ENCODE peak calls at places on chromosomes 4 and X, in ten cellular contexts. One of them, this sample, is unnamed.
A peak's percentile ranks its signal among the peaks of the same experiment; 100 is the strongest.

GRCh38 chr4:8394125-8394524 is 46.4 kb downstream of the ACOX3 start:
- DNase-seq in brain microvascular endothelial cell: no peak
- DNase-seq in body of pancreas: peak; percentile 33
- DNase-seq in dorsolateral prefrontal cortex: peak; percentile 85
- DNase-seq in transverse colon: peak; percentile 49
- DNase-seq in small intestine: no peak
- DNase-seq in esophagus squamous epithelium: no peak
- DNase-seq in kidney epithelial cell: no peak
- DNase-seq in HL-60: no peak
- DNase-seq in psoas muscle: peak; percentile 85
- DNase-seq in this sample: no peak

GRCh38 chrX:73944582-73944947 is 359.4 kb upstream of the ZCCHC13 start:
- DNase-seq in brain microvascular endothelial cell: no peak
- DNase-seq in body of pancreas: no peak
- DNase-seq in dorsolateral prefrontal cortex: no peak
- DNase-seq in transverse colon: no peak
- DNase-seq in small intestine: no peak
- DNase-seq in esophagus squamous epithelium: no peak
- DNase-seq in kidney epithelial cell: no peak
- DNase-seq in HL-60: no peak
- DNase-seq in psoas muscle: no peak
- DNase-seq in this sample: no peak

GRCh38 chr4:166143227-166143626 is 270.2 kb downstream of the TLL1 start:
- DNase-seq in brain microvascular endothelial cell: peak; percentile 7
- DNase-seq in body of pancreas: no peak
- DNase-seq in dorsolateral prefrontal cortex: no peak
- DNase-seq in transverse colon: no peak
- DNase-seq in small intestine: no peak
- DNase-seq in esophagus squamous epithelium: no peak
- DNase-seq in kidney epithelial cell: no peak
- DNase-seq in HL-60: no peak
- DNase-seq in psoas muscle: no peak
- DNase-seq in this sample: no peak

GRCh38 chr4:15024386-15024785 is 22.1 kb downstream of the CPEB2 start:
- DNase-seq in brain microvascular endothelial cell: no peak
- DNase-seq in body of pancreas: no peak
- DNase-seq in dorsolateral prefrontal cortex: no peak
- DNase-seq in transverse colon: no peak
- DNase-seq in small intestine: no peak
- DNase-seq in esophagus squamous epithelium: no peak
- DNase-seq in kidney epithelial cell: no peak
- DNase-seq in HL-60: no peak
- DNase-seq in psoas muscle: no peak
- DNase-seq in this sample: no peak

GRCh38 chr4:25863906-25864418 is 1.2 kb upstream of the SEL1L3 start:
- DNase-seq in brain microvascular endothelial cell: no peak
- DNase-seq in body of pancreas: no peak
- DNase-seq in dorsolateral prefrontal cortex: no peak
- DNase-seq in transverse colon: peak; percentile 34
- DNase-seq in small intestine: peak; percentile 89
- DNase-seq in esophagus squamous epithelium: no peak
- DNase-seq in kidney epithelial cell: no peak
- DNase-seq in HL-60: no peak
- DNase-seq in psoas muscle: no peak
- DNase-seq in this sample: no peak

GRCh38 chrX:97021680-97022079 is 138.0 kb downstream of the RPA4 start:
- DNase-seq in brain microvascular endothelial cell: peak; percentile 23
- DNase-seq in body of pancreas: no peak
- DNase-seq in dorsolateral prefrontal cortex: no peak
- DNase-seq in transverse colon: no peak
- DNase-seq in small intestine: no peak
- DNase-seq in esophagus squamous epithelium: no peak
- DNase-seq in kidney epithelial cell: no peak
- DNase-seq in HL-60: no peak
- DNase-seq in psoas muscle: no peak
- DNase-seq in this sample: no peak

GRCh38 chr4:86927843-86928395 is 6.9 kb upstream of the AFF1 start:
- DNase-seq in brain microvascular endothelial cell: peak; percentile 97
- DNase-seq in body of pancreas: peak; percentile 59
- DNase-seq in dorsolateral prefrontal cortex: no peak
- DNase-seq in transverse colon: peak; percentile 21
- DNase-seq in small intestine: no peak
- DNase-seq in esophagus squamous epithelium: no peak
- DNase-seq in kidney epithelial cell: peak; percentile 96
- DNase-seq in HL-60: peak; percentile 75
- DNase-seq in psoas muscle: peak; percentile 60
- DNase-seq in this sample: peak; percentile 12

GRCh38 chrX:107537815-107538214 is 88.4 kb downstream of the FRMPD3 start:
- DNase-seq in brain microvascular endothelial cell: peak; percentile 32
- DNase-seq in body of pancreas: peak; percentile 52
- DNase-seq in dorsolateral prefrontal cortex: no peak
- DNase-seq in transverse colon: no peak
- DNase-seq in small intestine: peak; percentile 28
- DNase-seq in esophagus squamous epithelium: no peak
- DNase-seq in kidney epithelial cell: no peak
- DNase-seq in HL-60: no peak
- DNase-seq in psoas muscle: no peak
- DNase-seq in this sample: peak; percentile 30

GRCh38 chrX:27598312-27598711 is 8.2 kb downstream of the DCAF8L2 start:
- DNase-seq in brain microvascular endothelial cell: peak; percentile 54
- DNase-seq in body of pancreas: no peak
- DNase-seq in dorsolateral prefrontal cortex: no peak
- DNase-seq in transverse colon: peak; percentile 42
- DNase-seq in small intestine: peak; percentile 14
- DNase-seq in esophagus squamous epithelium: no peak
- DNase-seq in kidney epithelial cell: no peak
- DNase-seq in HL-60: no peak
- DNase-seq in psoas muscle: no peak
- DNase-seq in this sample: peak; percentile 67

DNA sequence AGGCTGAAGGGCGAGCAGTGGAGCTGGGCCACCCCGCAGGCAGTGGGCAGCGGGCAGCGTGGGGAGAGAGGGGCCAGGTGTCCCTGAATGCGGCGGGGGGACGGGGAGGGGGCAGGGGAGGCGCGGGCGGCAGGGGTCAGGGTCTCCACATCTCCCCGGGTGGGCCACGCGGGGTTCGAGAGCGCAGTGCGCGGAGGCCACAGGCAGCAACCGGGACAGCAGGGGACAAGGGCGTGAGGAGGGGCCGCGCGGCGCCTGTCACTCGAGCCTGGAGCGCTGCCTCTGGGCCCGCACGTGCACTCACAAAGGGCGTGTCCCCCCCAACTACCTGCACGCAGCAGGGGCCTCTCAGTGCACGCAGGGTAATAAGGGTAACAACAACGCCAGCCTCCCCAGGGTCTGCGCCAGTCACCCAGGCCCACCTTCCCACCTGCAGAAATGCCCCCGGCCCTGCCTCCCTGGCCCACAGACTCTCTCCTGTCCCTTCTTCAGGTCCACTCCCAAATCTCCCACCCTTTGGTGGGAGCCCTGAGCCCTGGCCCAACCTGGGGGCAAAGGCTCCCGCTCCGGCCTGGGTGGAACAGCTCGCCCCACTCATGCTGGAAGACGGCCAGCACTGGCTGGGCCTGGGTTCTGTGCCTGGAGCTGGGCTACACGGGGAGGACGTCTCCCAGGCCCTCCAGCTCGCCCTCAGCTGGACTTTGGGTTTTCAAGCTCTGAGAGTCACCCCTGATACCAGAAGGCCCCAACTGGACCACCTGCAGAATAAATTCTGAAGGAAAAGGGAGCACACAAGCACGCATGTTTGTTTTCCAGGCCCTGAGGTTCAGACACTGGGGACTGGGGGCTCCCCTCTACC is 53.2 kb downstream of the ZFYVE28 start:
- DNase-seq in brain microvascular endothelial cell: no peak
- DNase-seq in body of pancreas: no peak
- DNase-seq in dorsolateral prefrontal cortex: peak; percentile 45
- DNase-seq in transverse colon: no peak
- DNase-seq in small intestine: no peak
- DNase-seq in esophagus squamous epithelium: no peak
- DNase-seq in kidney epithelial cell: no peak
- DNase-seq in HL-60: no peak
- DNase-seq in psoas muscle: no peak
- DNase-seq in this sample: no peak
- H3K4me3 ChIP-seq in brain microvascular endothelial cell: peak overlapping the region; percentile 53
- H3K4me3 ChIP-seq in body of pancreas: no peak overlapping the region
- H3K4me3 ChIP-seq in dorsolateral prefrontal cortex: peak overlapping the region; percentile 48
- H3K4me3 ChIP-seq in transverse colon: peak overlapping the region; percentile 25
- H3K4me3 ChIP-seq in small intestine: no peak overlapping the region
- H3K4me3 ChIP-seq in esophagus squamous epithelium: peak overlapping the region; percentile 57
- H3K4me3 ChIP-seq in kidney epithelial cell: peak overlapping the region; percentile 45
- H3K4me3 ChIP-seq in HL-60: no peak overlapping the region
- H3K4me3 ChIP-seq in psoas muscle: peak overlapping the region; percentile 56
- H3K4me3 ChIP-seq in this sample: no peak overlapping the region

GRCh38 chrX:111095974-111096870 is at the start of gene PAK3:
- DNase-seq in brain microvascular endothelial cell: peak; percentile 7
- DNase-seq in body of pancreas: peak; percentile 86
- DNase-seq in dorsolateral prefrontal cortex: peak; percentile 57
- DNase-seq in transverse colon: peak; percentile 14
- DNase-seq in small intestine: peak; percentile 13
- DNase-seq in esophagus squamous epithelium: no peak
- DNase-seq in kidney epithelial cell: peak; percentile 55
- DNase-seq in HL-60: no peak
- DNase-seq in psoas muscle: peak; percentile 25
- DNase-seq in this sample: no peak
- H3K4me3 ChIP-seq in brain microvascular endothelial cell: peak within 1 kb of the TSS; percentile 63
- H3K4me3 ChIP-seq in body of pancreas: peak within 1 kb of the TSS; percentile 77
- H3K4me3 ChIP-seq in dorsolateral prefrontal cortex: peak within 1 kb of the TSS; percentile 21
- H3K4me3 ChIP-seq in transverse colon: peak within 1 kb of the TSS; percentile 22
- H3K4me3 ChIP-seq in small intestine: no peak within 1 kb of the TSS
- H3K4me3 ChIP-seq in esophagus squamous epithelium: peak within 1 kb of the TSS; percentile 31
- H3K4me3 ChIP-seq in kidney epithelial cell: peak within 1 kb of the TSS; percentile 70
- H3K4me3 ChIP-seq in HL-60: no peak within 1 kb of the TSS
- H3K4me3 ChIP-seq in psoas muscle: peak within 1 kb of the TSS; percentile 64
- H3K4me3 ChIP-seq in this sample: no peak within 1 kb of the TSS

GRCh38 chr4:182678590-182678989 is 238.6 kb downstream of the DCTD start:
- DNase-seq in brain microvascular endothelial cell: no peak
- DNase-seq in body of pancreas: no peak
- DNase-seq in dorsolateral prefrontal cortex: no peak
- DNase-seq in transverse colon: no peak
- DNase-seq in small intestine: no peak
- DNase-seq in esophagus squamous epithelium: no peak
- DNase-seq in kidney epithelial cell: no peak
- DNase-seq in HL-60: no peak
- DNase-seq in psoas muscle: no peak
- DNase-seq in this sample: no peak

GRCh38 chr4:182679531-182679930 is 237.7 kb downstream of the DCTD start:
- DNase-seq in brain microvascular endothelial cell: no peak
- DNase-seq in body of pancreas: no peak
- DNase-seq in dorsolateral prefrontal cortex: no peak
- DNase-seq in transverse colon: no peak
- DNase-seq in small intestine: no peak
- DNase-seq in esophagus squamous epithelium: no peak
- DNase-seq in kidney epithelial cell: no peak
- DNase-seq in HL-60: no peak
- DNase-seq in psoas muscle: no peak
- DNase-seq in this sample: no peak

GRCh38 chr4:182683666-182684065 is 233.5 kb downstream of the DCTD start:
- DNase-seq in brain microvascular endothelial cell: no peak
- DNase-seq in body of pancreas: no peak
- DNase-seq in dorsolateral prefrontal cortex: no peak
- DNase-seq in transverse colon: no peak
- DNase-seq in small intestine: no peak
- DNase-seq in esophagus squamous epithelium: no peak
- DNase-seq in kidney epithelial cell: no peak
- DNase-seq in HL-60: no peak
- DNase-seq in psoas muscle: no peak
- DNase-seq in this sample: no peak

GRCh38 chr4:182680196-182680771 is 236.9 kb downstream of the DCTD start:
- DNase-seq in brain microvascular endothelial cell: no peak
- DNase-seq in body of pancreas: no peak
- DNase-seq in dorsolateral prefrontal cortex: no peak
- DNase-seq in transverse colon: no peak
- DNase-seq in small intestine: no peak
- DNase-seq in esophagus squamous epithelium: no peak
- DNase-seq in kidney epithelial cell: no peak
- DNase-seq in HL-60: no peak
- DNase-seq in psoas muscle: peak; percentile 31
- DNase-seq in this sample: no peak
- H3K4me3 ChIP-seq in brain microvascular endothelial cell: no peak overlapping the region
- H3K4me3 ChIP-seq in body of pancreas: no peak overlapping the region
- H3K4me3 ChIP-seq in dorsolateral prefrontal cortex: no peak overlapping the region
- H3K4me3 ChIP-seq in transverse colon: no peak overlapping the region
- H3K4me3 ChIP-seq in small intestine: no peak overlapping the region
- H3K4me3 ChIP-seq in esophagus squamous epithelium: no peak overlapping the region
- H3K4me3 ChIP-seq in kidney epithelial cell: no peak overlapping the region
- H3K4me3 ChIP-seq in HL-60: no peak overlapping the region
- H3K4me3 ChIP-seq in psoas muscle: peak overlapping the region; percentile 39
- H3K4me3 ChIP-seq in this sample: no peak overlapping the region

GRCh38 chr4:16032382-16032743 is 51.5 kb downstream of the PROM1 start:
- DNase-seq in brain microvascular endothelial cell: no peak
- DNase-seq in body of pancreas: peak; percentile 30
- DNase-seq in dorsolateral prefrontal cortex: no peak
- DNase-seq in transverse colon: no peak
- DNase-seq in small intestine: no peak
- DNase-seq in esophagus squamous epithelium: no peak
- DNase-seq in kidney epithelial cell: no peak
- DNase-seq in HL-60: no peak
- DNase-seq in psoas muscle: no peak
- DNase-seq in this sample: no peak

GRCh38 chr4:16029329-16029728 is 54.5 kb downstream of the PROM1 start:
- DNase-seq in brain microvascular endothelial cell: peak; percentile 81
- DNase-seq in body of pancreas: no peak
- DNase-seq in dorsolateral prefrontal cortex: no peak
- DNase-seq in transverse colon: no peak
- DNase-seq in small intestine: no peak
- DNase-seq in esophagus squamous epithelium: no peak
- DNase-seq in kidney epithelial cell: peak; percentile 51
- DNase-seq in HL-60: no peak
- DNase-seq in psoas muscle: no peak
- DNase-seq in this sample: peak; percentile 18

GRCh38 chr4:16027626-16028025 is 56.2 kb downstream of the PROM1 start:
- DNase-seq in brain microvascular endothelial cell: no peak
- DNase-seq in body of pancreas: no peak
- DNase-seq in dorsolateral prefrontal cortex: no peak
- DNase-seq in transverse colon: no peak
- DNase-seq in small intestine: no peak
- DNase-seq in esophagus squamous epithelium: no peak
- DNase-seq in kidney epithelial cell: no peak
- DNase-seq in HL-60: no peak
- DNase-seq in psoas muscle: no peak
- DNase-seq in this sample: no peak

GRCh38 chr4:16031554-16032381 is 52.1 kb downstream of the PROM1 start:
- DNase-seq in brain microvascular endothelial cell: no peak
- DNase-seq in body of pancreas: no peak
- DNase-seq in dorsolateral prefrontal cortex: no peak
- DNase-seq in transverse colon: no peak
- DNase-seq in small intestine: no peak
- DNase-seq in esophagus squamous epithelium: no peak
- DNase-seq in kidney epithelial cell: no peak
- DNase-seq in HL-60: no peak
- DNase-seq in psoas muscle: no peak
- DNase-seq in this sample: no peak

DNA sequence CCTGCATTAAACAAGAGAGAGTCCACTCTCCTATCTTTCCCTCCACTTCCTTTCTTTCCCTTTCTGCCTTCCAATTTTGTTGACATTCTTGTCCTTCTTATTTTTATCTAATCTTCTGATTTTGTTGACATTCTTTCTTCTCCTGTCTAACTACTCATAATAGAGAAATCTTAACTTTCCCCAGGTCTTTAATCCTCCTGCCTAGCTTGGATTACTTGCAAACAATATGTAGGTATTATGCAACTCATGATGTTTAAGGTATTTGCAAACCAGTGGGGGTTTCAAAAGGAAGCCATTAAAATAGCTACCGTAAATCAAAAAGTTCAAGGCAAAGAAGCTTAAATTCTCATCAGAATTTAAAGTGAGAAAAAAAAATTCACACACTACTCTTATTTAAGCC is 53.9 kb downstream of the PROM1 start:
- DNase-seq in brain microvascular endothelial cell: no peak
- DNase-seq in body of pancreas: no peak
- DNase-seq in dorsolateral prefrontal cortex: no peak
- DNase-seq in transverse colon: no peak
- DNase-seq in small intestine: no peak
- DNase-seq in esophagus squamous epithelium: no peak
- DNase-seq in kidney epithelial cell: no peak
- DNase-seq in HL-60: no peak
- DNase-seq in psoas muscle: no peak
- DNase-seq in this sample: no peak
- H3K4me3 ChIP-seq in brain microvascular endothelial cell: no peak overlapping the region
- H3K4me3 ChIP-seq in body of pancreas: no peak overlapping the region
- H3K4me3 ChIP-seq in dorsolateral prefrontal cortex: no peak overlapping the region
- H3K4me3 ChIP-seq in transverse colon: no peak overlapping the region
- H3K4me3 ChIP-seq in small intestine: no peak overlapping the region
- H3K4me3 ChIP-seq in esophagus squamous epithelium: no peak overlapping the region
- H3K4me3 ChIP-seq in kidney epithelial cell: no peak overlapping the region
- H3K4me3 ChIP-seq in HL-60: no peak overlapping the region
- H3K4me3 ChIP-seq in psoas muscle: no peak overlapping the region
- H3K4me3 ChIP-seq in this sample: no peak overlapping the region

This sample was measured in Caco-2.